ENCODE peak calls at places on chromosomes 16 and 17, in five cellular contexts. One of them, this sample, is unnamed.

GRCh38 chr17:80501739-80502577 is 25.6 kb upstream of the NPTX1 start:
- DNase-seq in left ventricle myocardium superior: no peak
- DNase-seq in KG1: no peak
- DNase-seq in H9: no peak
- DNase-seq in activated T-cell treated with anti-CD3 and anti-CD28 coated beads, Interleukin-2, amount 50 U/mL, for 72 hours: no peak
- DNase-seq in this sample: no peak

GRCh38 chr17:73956595-73957465 is 246.6 kb upstream of the RPL38 start:
- DNase-seq in KG1: peak
- DNase-seq in activated T-cell treated with anti-CD3 and anti-CD28 coated beads, Interleukin-2, amount 50 U/mL, for 72 hours: peak
- DNase-seq in H9: peak
- DNase-seq in left ventricle myocardium superior: peak
- DNase-seq in this sample: peak

GRCh38 chr17:67542219-67543114 is 165.4 kb downstream of the PITPNC1 start:
- DNase-seq in activated T-cell treated with anti-CD3 and anti-CD28 coated beads, Interleukin-2, amount 50 U/mL, for 72 hours: no peak
- DNase-seq in left ventricle myocardium superior: no peak
- DNase-seq in H9: no peak
- DNase-seq in KG1: no peak
- DNase-seq in this sample: no peak

GRCh38 chr16:27361987-27362386 is 40.0 kb upstream of the IL21R start:
- DNase-seq in left ventricle myocardium superior: no peak
- DNase-seq in activated T-cell treated with anti-CD3 and anti-CD28 coated beads, Interleukin-2, amount 50 U/mL, for 72 hours: no peak
- DNase-seq in KG1: no peak
- DNase-seq in H9: no peak
- DNase-seq in this sample: no peak

GRCh38 chr16:16019488-16019887 is 70.1 kb downstream of the ABCC1 start:
- DNase-seq in KG1: no peak
- DNase-seq in activated T-cell treated with anti-CD3 and anti-CD28 coated beads, Interleukin-2, amount 50 U/mL, for 72 hours: no peak
- DNase-seq in left ventricle myocardium superior: no peak
- DNase-seq in H9: no peak
- DNase-seq in this sample: no peak

GRCh38 chr16:56513972-56514371 is 5.9 kb downstream of the BBS2 start:
- DNase-seq in KG1: peak
- DNase-seq in H9: peak
- DNase-seq in activated T-cell treated with anti-CD3 and anti-CD28 coated beads, Interleukin-2, amount 50 U/mL, for 72 hours: peak
- DNase-seq in left ventricle myocardium superior: peak
- DNase-seq in this sample: peak

GRCh38 chr16:30166202-30166902 is 17.1 kb upstream of the CORO1A start:
- DNase-seq in KG1: peak
- DNase-seq in left ventricle myocardium superior: no peak
- DNase-seq in H9: no peak
- DNase-seq in activated T-cell treated with anti-CD3 and anti-CD28 coated beads, Interleukin-2, amount 50 U/mL, for 72 hours: no peak
- DNase-seq in this sample: peak

GRCh38 chr16:48613061-48613957 is 3.3 kb upstream of the N4BP1 start:
- DNase-seq in left ventricle myocardium superior: no peak
- DNase-seq in H9: no peak
- DNase-seq in KG1: peak
- DNase-seq in activated T-cell treated with anti-CD3 and anti-CD28 coated beads, Interleukin-2, amount 50 U/mL, for 72 hours: peak
- DNase-seq in this sample: no peak

GRCh38 chr16:58563235-58563634 is 47.9 kb downstream of the SETD6 start:
- DNase-seq in activated T-cell treated with anti-CD3 and anti-CD28 coated beads, Interleukin-2, amount 50 U/mL, for 72 hours: no peak
- DNase-seq in KG1: no peak
- DNase-seq in H9: no peak
- DNase-seq in left ventricle myocardium superior: no peak
- DNase-seq in this sample: no peak

GRCh38 chr17:48155889-48156670 is 48.5 kb downstream of the SNX11 start:
- DNase-seq in left ventricle myocardium superior: no peak
- DNase-seq in KG1: no peak
- DNase-seq in activated T-cell treated with anti-CD3 and anti-CD28 coated beads, Interleukin-2, amount 50 U/mL, for 72 hours: no peak
- DNase-seq in H9: peak
- DNase-seq in this sample: no peak

GRCh38 chr17:36066365-36066945 is 2.4 kb downstream of the CCL18 start:
- DNase-seq in left ventricle myocardium superior: no peak
- DNase-seq in KG1: no peak
- DNase-seq in activated T-cell treated with anti-CD3 and anti-CD28 coated beads, Interleukin-2, amount 50 U/mL, for 72 hours: peak
- DNase-seq in H9: no peak
- DNase-seq in this sample: no peak

GRCh38 chr16:70430667-70431536 is 8.0 kb downstream of the ST3GAL2 start:
- DNase-seq in H9: peak
- DNase-seq in activated T-cell treated with anti-CD3 and anti-CD28 coated beads, Interleukin-2, amount 50 U/mL, for 72 hours: peak
- DNase-seq in KG1: peak
- DNase-seq in left ventricle myocardium superior: no peak
- DNase-seq in this sample: peak

GRCh38 chr17:57603541-57603940 is 141.6 kb downstream of the CCDC182 start:
- DNase-seq in activated T-cell treated with anti-CD3 and anti-CD28 coated beads, Interleukin-2, amount 50 U/mL, for 72 hours: no peak
- DNase-seq in KG1: no peak
- DNase-seq in left ventricle myocardium superior: no peak
- DNase-seq in H9: no peak
- DNase-seq in this sample: no peak

GRCh38 chr17:33303254-33303653 is 10.2 kb upstream of the ASIC2 start:
- DNase-seq in H9: no peak
- DNase-seq in KG1: no peak
- DNase-seq in activated T-cell treated with anti-CD3 and anti-CD28 coated beads, Interleukin-2, amount 50 U/mL, for 72 hours: no peak
- DNase-seq in left ventricle myocardium superior: no peak
- DNase-seq in this sample: no peak

GRCh38 chr16:79212114-79212791 is 388.3 kb downstream of the MAF start:
- DNase-seq in left ventricle myocardium superior: no peak
- DNase-seq in activated T-cell treated with anti-CD3 and anti-CD28 coated beads, Interleukin-2, amount 50 U/mL, for 72 hours: no peak
- DNase-seq in KG1: no peak
- DNase-seq in H9: no peak
- DNase-seq in this sample: no peak

GRCh38 chr17:62126292-62126691 is 61.2 kb upstream of the MED13 start:
- DNase-seq in H9: no peak
- DNase-seq in left ventricle myocardium superior: no peak
- DNase-seq in activated T-cell treated with anti-CD3 and anti-CD28 coated beads, Interleukin-2, amount 50 U/mL, for 72 hours: no peak
- DNase-seq in KG1: no peak
- DNase-seq in this sample: no peak

GRCh38 chr16:20910781-20911321 is 10.3 kb downstream of the LYRM1 start:
- DNase-seq in H9: no peak
- DNase-seq in activated T-cell treated with anti-CD3 and anti-CD28 coated beads, Interleukin-2, amount 50 U/mL, for 72 hours: no peak
- DNase-seq in KG1: peak
- DNase-seq in left ventricle myocardium superior: no peak
- DNase-seq in this sample: no peak

GRCh38 chr17:77572851-77573250 is 385.7 kb upstream of the TNRC6C start:
- DNase-seq in activated T-cell treated with anti-CD3 and anti-CD28 coated beads, Interleukin-2, amount 50 U/mL, for 72 hours: no peak
- DNase-seq in KG1: no peak
- DNase-seq in left ventricle myocardium superior: no peak
- DNase-seq in H9: peak
- DNase-seq in this sample: no peak

GRCh38 chr16:84761448-84762368 is 58.1 kb upstream of the CRISPLD2 start:
- DNase-seq in activated T-cell treated with anti-CD3 and anti-CD28 coated beads, Interleukin-2, amount 50 U/mL, for 72 hours: no peak
- DNase-seq in KG1: no peak
- DNase-seq in left ventricle myocardium superior: no peak
- DNase-seq in H9: no peak
- DNase-seq in this sample: no peak

GRCh38 chr16:73864868-73865267 is 431.7 kb upstream of the PSMD7 start:
- DNase-seq in KG1: no peak
- DNase-seq in H9: no peak
- DNase-seq in activated T-cell treated with anti-CD3 and anti-CD28 coated beads, Interleukin-2, amount 50 U/mL, for 72 hours: no peak
- DNase-seq in left ventricle myocardium superior: no peak
- DNase-seq in this sample: no peak

GRCh38 chr17:81285179-81285878 is 9.8 kb downstream of the SLC38A10 start:
- DNase-seq in activated T-cell treated with anti-CD3 and anti-CD28 coated beads, Interleukin-2, amount 50 U/mL, for 72 hours: peak
- DNase-seq in KG1: peak
- DNase-seq in H9: no peak
- DNase-seq in left ventricle myocardium superior: peak
- DNase-seq in this sample: peak

GRCh38 chr16:84828322-84828721 is 8.5 kb downstream of the CRISPLD2 start:
- DNase-seq in H9: no peak
- DNase-seq in left ventricle myocardium superior: no peak
- DNase-seq in KG1: no peak
- DNase-seq in activated T-cell treated with anti-CD3 and anti-CD28 coated beads, Interleukin-2, amount 50 U/mL, for 72 hours: no peak
- DNase-seq in this sample: no peak

GRCh38 chr16:48907906-48908634 is 298.1 kb upstream of the N4BP1 start:
- DNase-seq in H9: no peak
- DNase-seq in activated T-cell treated with anti-CD3 and anti-CD28 coated beads, Interleukin-2, amount 50 U/mL, for 72 hours: no peak
- DNase-seq in KG1: no peak
- DNase-seq in left ventricle myocardium superior: no peak
- DNase-seq in this sample: no peak

GRCh38 chr17:8386841-8387240 is 3.8 kb upstream of the RPL26 start:
- DNase-seq in left ventricle myocardium superior: no peak
- DNase-seq in activated T-cell treated with anti-CD3 and anti-CD28 coated beads, Interleukin-2, amount 50 U/mL, for 72 hours: no peak
- DNase-seq in H9: no peak
- DNase-seq in KG1: no peak
- DNase-seq in this sample: no peak

GRCh38 chr17:67246648-67247415 is 1.8 kb upstream of the HELZ start:
- DNase-seq in KG1: no peak
- DNase-seq in H9: peak
- DNase-seq in left ventricle myocardium superior: no peak
- DNase-seq in activated T-cell treated with anti-CD3 and anti-CD28 coated beads, Interleukin-2, amount 50 U/mL, for 72 hours: peak
- DNase-seq in this sample: no peak

GRCh38 chr16:68936729-68937631 is 93.6 kb downstream of the TANGO6 start:
- DNase-seq in left ventricle myocardium superior: no peak
- DNase-seq in H9: no peak
- DNase-seq in KG1: no peak
- DNase-seq in activated T-cell treated with anti-CD3 and anti-CD28 coated beads, Interleukin-2, amount 50 U/mL, for 72 hours: no peak
- DNase-seq in this sample: no peak

GRCh38 chr16:52203096-52203495 is 343.8 kb downstream of the TOX3 start:
- DNase-seq in H9: no peak
- DNase-seq in activated T-cell treated with anti-CD3 and anti-CD28 coated beads, Interleukin-2, amount 50 U/mL, for 72 hours: no peak
- DNase-seq in KG1: no peak
- DNase-seq in left ventricle myocardium superior: no peak
- DNase-seq in this sample: no peak

GRCh38 chr17:63132509-63132911 is 166.5 kb downstream of the TANC2 start:
- DNase-seq in activated T-cell treated with anti-CD3 and anti-CD28 coated beads, Interleukin-2, amount 50 U/mL, for 72 hours: no peak
- DNase-seq in KG1: no peak
- DNase-seq in H9: no peak
- DNase-seq in left ventricle myocardium superior: no peak
- DNase-seq in this sample: no peak

GRCh38 chr16:60989592-60989991 is 1046.6 kb downstream of the CDH8 start:
- DNase-seq in KG1: no peak
- DNase-seq in H9: no peak
- DNase-seq in activated T-cell treated with anti-CD3 and anti-CD28 coated beads, Interleukin-2, amount 50 U/mL, for 72 hours: no peak
- DNase-seq in left ventricle myocardium superior: no peak
- DNase-seq in this sample: no peak

GRCh38 chr16:69595127-69596036 is 29.6 kb downstream of the NFAT5 start:
- DNase-seq in KG1: no peak
- DNase-seq in activated T-cell treated with anti-CD3 and anti-CD28 coated beads, Interleukin-2, amount 50 U/mL, for 72 hours: no peak
- DNase-seq in H9: no peak
- DNase-seq in left ventricle myocardium superior: no peak
- DNase-seq in this sample: no peak

GRCh38 chr17:40315678-40316570 is 6.9 kb downstream of the RARA start:
- DNase-seq in KG1: no peak
- DNase-seq in left ventricle myocardium superior: no peak
- DNase-seq in H9: no peak
- DNase-seq in activated T-cell treated with anti-CD3 and anti-CD28 coated beads, Interleukin-2, amount 50 U/mL, for 72 hours: no peak
- DNase-seq in this sample: no peak

GRCh38 chr16:30949655-30950515 is 1.0 kb downstream of the ORAI3 start:
- DNase-seq in activated T-cell treated with anti-CD3 and anti-CD28 coated beads, Interleukin-2, amount 50 U/mL, for 72 hours: peak
- DNase-seq in left ventricle myocardium superior: peak
- DNase-seq in H9: peak
- DNase-seq in KG1: no peak
- DNase-seq in this sample: no peak

This sample was measured in naive B cell.